ENCODE peak calls at places on chromosome 17, in nine cellular contexts. K is foreskin melanocyte; Z is activated naive CD4-positive, alpha-beta T cell; N is Kasumi-1; Y is activated T-helper 1 cell treated with anti-CD3 and anti-CD28 coated beads, Interleukin-12 subunit alpha, Interleukin-12 subunit beta, Interleukin-2, Interleukin-4 antibody, amounts not matched to agents 30 ng/mL and 10 ng/mL and 1 ng/mL, durations not matched to agents 14 hours and 24 hours and 36 hours; Q is endothelial cell; O is upper lobe of left lung; C is neural progenitor cell; X is thoracic aorta. H is an unnamed sample.

GRCh38 chr17:61491981-61492380 is 39.8 kb downstream of the TBX4 start:
- DNase-seq in Q (no peak), Y (no peak), C (no peak), N (no peak), O (no peak), Z (no peak), K (no peak), X (no peak), H (no peak)

GRCh38 chr17:29956225-29956624 is 14.8 kb downstream of the EFCAB5 start:
- DNase-seq in Q (no peak), C (no peak), X (no peak), Z (no peak), N (no peak), O (no peak), K (peak; percentile 78), Y (no peak), H (no peak)

GRCh38 chr17:17849863-17850373 is 13.1 kb upstream of the SREBF1 start:
- DNase-seq in Q (no peak), N (peak; percentile 31), Z (peak; percentile 42), Y (peak; percentile 72), C (peak; percentile 58), X (no peak), O (no peak), K (no peak), H (no peak)

GRCh38 chr17:8935194-8935593 is 30.3 kb downstream of the PIK3R5 start:
- DNase-seq in X (no peak), C (no peak), N (peak; percentile 32), Y (no peak), Z (no peak), Q (no peak), O (no peak), K (no peak), H (no peak)

GRCh38 chr17:74752822-74753401 is 4.5 kb downstream of the NHERF1 start:
- DNase-seq in Y (no peak), O (no peak), N (no peak), X (no peak), K (no peak), C (no peak), Z (no peak), Q (no peak), H (no peak)

GRCh38 chr17:74280093-74280513 is 6.1 kb downstream of the DNAI2 start:
- DNase-seq in O (no peak), N (no peak), C (no peak), Q (no peak), K (no peak), Y (peak; percentile 61), Z (no peak), X (no peak), H (no peak)

GRCh38 chr17:40921026-40921425 is 16.4 kb downstream of the KRT23 start:
- DNase-seq in O (no peak), K (no peak), X (no peak), Z (no peak), N (no peak), C (no peak), Q (no peak), Y (no peak), H (no peak)

GRCh38 chr17:63223212-63223911 is 222.7 kb downstream of the CYB561 start:
- DNase-seq in N (no peak), C (no peak), K (no peak), O (no peak), X (no peak), Z (no peak), Q (no peak), Y (no peak), H (no peak)

GRCh38 chr17:82242977-82243647 is 14.3 kb downstream of the SLC16A3 start:
- DNase-seq in Q (no peak), C (no peak), Y (no peak), K (no peak), X (no peak), O (peak; percentile 82), Z (no peak), N (no peak), H (no peak)

GRCh38 chr17:71114911-71115668 is 945.8 kb downstream of the KCNJ2 start:
- DNase-seq in O (no peak), K (no peak), N (no peak), X (no peak), Y (no peak), C (peak; percentile 13), Z (no peak), Q (no peak), H (no peak)

H was measured in COLO829.